ENCODE peak calls at places on chromosome 19, in seven cellular contexts. S, J, Q, B, V, X and I are unnamed samples.

GRCh38 chr19:55620410-55620809 is 4.0 kb downstream of the ZNF784 start:
- DNase-seq in Q (no peak), V (peak), B (no peak), X (no peak), J (no peak), S (no peak), I (peak)

GRCh38 chr19:39335168-39335567 is 675 bp downstream of the GMFG start:
- DNase-seq in J (no peak), B (no peak), S (no peak), Q (no peak), X (no peak), V (no peak), I (peak)

GRCh38 chr19:16018106-16018755 is 58.1 kb upstream of the TPM4 start:
- DNase-seq in Q (no peak), X (no peak), J (no peak), S (no peak), B (no peak), V (no peak), I (no peak)

GRCh38 chr19:16198363-16198636 is 589 bp downstream of the AP1M1 start:
- DNase-seq in V (no peak), J (no peak), B (no peak), S (no peak), X (no peak), Q (no peak), I (no peak)

GRCh38 chr19:1094655-1094977 is 559 bp downstream of the POLR2E start:
- DNase-seq in Q (no peak), S (no peak), X (no peak), V (no peak), B (no peak), J (no peak), I (no peak)

GRCh38 chr19:17052439-17052838 is 22.8 kb downstream of the HAUS8 start:
- DNase-seq in Q (peak), S (no peak), X (peak), B (peak), V (peak), J (no peak), I (peak)

GRCh38 chr19:1675633-1676350 is 23.4 kb upstream of the TCF3 start:
- DNase-seq in S (no peak), Q (no peak), B (no peak), X (no peak), V (no peak), J (no peak), I (no peak)

GRCh38 chr19:3285647-3286176 is 61.3 kb downstream of the CELF5 start:
- DNase-seq in B (no peak), V (peak), Q (no peak), S (no peak), X (no peak), J (peak), I (peak)

GRCh38 chr19:4609878-4610511 is 29.3 kb upstream of the TNFAIP8L1 start:
- DNase-seq in V (no peak), Q (no peak), X (no peak), J (no peak), S (no peak), B (no peak), I (no peak)